ENCODE peak calls at places on chromosome 21, in five cellular contexts. One of them, this sample, is unnamed.

GRCh38 chr21:31141389-31142021 is 103.2 kb upstream of the KRTAP19-8 start:
- DNase-seq in H9: no peak
- DNase-seq in H1: no peak
- DNase-seq in mesenchymal stem cell: no peak
- DNase-seq in IMR-90: no peak
- DNase-seq in this sample: no peak

GRCh38 chr21:38244407-38244787 is 12.4 kb upstream of the KCNJ15 start:
- DNase-seq in IMR-90: no peak
- DNase-seq in H1: no peak
- DNase-seq in H9: no peak
- DNase-seq in mesenchymal stem cell: no peak
- DNase-seq in this sample: no peak

GRCh38 chr21:40714516-40714915 is 132.4 kb downstream of the DSCAM start:
- DNase-seq in mesenchymal stem cell: no peak
- DNase-seq in H9: no peak
- DNase-seq in H1: no peak
- DNase-seq in IMR-90: no peak
- DNase-seq in this sample: no peak

GRCh38 chr21:46154155-46154954 is 1.0 kb downstream of the FTCD start:
- DNase-seq in mesenchymal stem cell: no peak
- DNase-seq in H9: peak
- DNase-seq in IMR-90: no peak
- DNase-seq in H1: no peak
- DNase-seq in this sample: no peak

GRCh38 chr21:26811031-26811430 is 34.2 kb downstream of the ADAMTS1 start:
- DNase-seq in IMR-90: peak
- DNase-seq in H1: no peak
- DNase-seq in mesenchymal stem cell: peak
- DNase-seq in H9: no peak
- DNase-seq in this sample: no peak

GRCh38 chr21:20996421-20997307 is 1.5 kb upstream of the NCAM2 start:
- DNase-seq in H9: peak
- DNase-seq in mesenchymal stem cell: peak
- DNase-seq in IMR-90: peak
- DNase-seq in H1: no peak
- DNase-seq in this sample: peak

GRCh38 chr21:38567577-38568360 is 69.5 kb upstream of the ERG start:
- DNase-seq in H1: peak
- DNase-seq in H9: no peak
- DNase-seq in IMR-90: peak
- DNase-seq in mesenchymal stem cell: peak
- DNase-seq in this sample: peak

GRCh38 chr21:37198989-37199924 is 67.9 kb downstream of the VPS26C start:
- DNase-seq in H1: no peak
- DNase-seq in mesenchymal stem cell: peak
- DNase-seq in H9: no peak
- DNase-seq in IMR-90: peak
- DNase-seq in this sample: no peak

GRCh38 chr21:41623945-41624344 is 116.0 kb upstream of the TMPRSS2 start:
- DNase-seq in H1: no peak
- DNase-seq in H9: no peak
- DNase-seq in IMR-90: no peak
- DNase-seq in mesenchymal stem cell: no peak
- DNase-seq in this sample: no peak

GRCh38 chr21:34974162-34974981 is 74.7 kb downstream of the RUNX1 start:
- DNase-seq in H9: no peak
- DNase-seq in mesenchymal stem cell: peak
- DNase-seq in H1: no peak
- DNase-seq in IMR-90: peak
- DNase-seq in this sample: no peak

GRCh38 chr21:19343711-19344110 is 940.1 kb upstream of the TMPRSS15 start:
- DNase-seq in H9: no peak
- DNase-seq in H1: no peak
- DNase-seq in IMR-90: no peak
- DNase-seq in mesenchymal stem cell: no peak
- DNase-seq in this sample: no peak

GRCh38 chr21:39715804-39716397 is 29.1 kb upstream of the IGSF5 start:
- DNase-seq in H1: no peak
- DNase-seq in H9: peak
- DNase-seq in mesenchymal stem cell: peak
- DNase-seq in IMR-90: peak
- DNase-seq in this sample: peak

GRCh38 chr21:20004353-20004752 is 993.9 kb upstream of the NCAM2 start:
- DNase-seq in H9: no peak
- DNase-seq in mesenchymal stem cell: peak
- DNase-seq in H1: no peak
- DNase-seq in IMR-90: no peak
- DNase-seq in this sample: no peak

GRCh38 chr21:33811147-33812024 is 104.2 kb downstream of the ATP5PO start:
- DNase-seq in IMR-90: no peak
- DNase-seq in H1: no peak
- DNase-seq in mesenchymal stem cell: no peak
- DNase-seq in H9: no peak
- DNase-seq in this sample: no peak

GRCh38 chr21:42234464-42235241 is 15.7 kb downstream of the ABCG1 start:
- DNase-seq in mesenchymal stem cell: peak
- DNase-seq in H1: no peak
- DNase-seq in H9: peak
- DNase-seq in IMR-90: peak
- DNase-seq in this sample: peak

GRCh38 chr21:16372546-16372945 is 642.8 kb downstream of the USP25 start:
- DNase-seq in H1: no peak
- DNase-seq in mesenchymal stem cell: no peak
- DNase-seq in H9: no peak
- DNase-seq in IMR-90: no peak
- DNase-seq in this sample: no peak

GRCh38 chr21:40753756-40754155 is 93.2 kb downstream of the DSCAM start:
- DNase-seq in H9: no peak
- DNase-seq in mesenchymal stem cell: no peak
- DNase-seq in IMR-90: no peak
- DNase-seq in H1: no peak
- DNase-seq in this sample: no peak

GRCh38 chr21:42571391-42572150 is 57.9 kb downstream of the SLC37A1 start:
- DNase-seq in IMR-90: no peak
- DNase-seq in mesenchymal stem cell: no peak
- DNase-seq in H9: no peak
- DNase-seq in H1: no peak
- DNase-seq in this sample: no peak

GRCh38 chr21:20311388-20311787 is 686.8 kb upstream of the NCAM2 start:
- DNase-seq in H9: no peak
- DNase-seq in H1: no peak
- DNase-seq in IMR-90: no peak
- DNase-seq in mesenchymal stem cell: no peak
- DNase-seq in this sample: no peak

GRCh38 chr21:31273278-31273677 is 70.8 kb downstream of the TIAM1 start:
- DNase-seq in IMR-90: no peak
- DNase-seq in mesenchymal stem cell: no peak
- DNase-seq in H1: no peak
- DNase-seq in H9: no peak
- DNase-seq in this sample: no peak

GRCh38 chr21:26966978-26967913 is at the start of gene ADAMTS5:
- DNase-seq in H1: no peak
- DNase-seq in IMR-90: peak
- DNase-seq in H9: peak
- DNase-seq in mesenchymal stem cell: peak
- DNase-seq in this sample: peak

GRCh38 chr21:42236014-42236413 is 17.1 kb downstream of the ABCG1 start:
- DNase-seq in mesenchymal stem cell: no peak
- DNase-seq in H1: no peak
- DNase-seq in H9: no peak
- DNase-seq in IMR-90: no peak
- DNase-seq in this sample: no peak

GRCh38 chr21:16302851-16303282 is 573.1 kb downstream of the USP25 start:
- DNase-seq in H1: no peak
- DNase-seq in IMR-90: peak
- DNase-seq in mesenchymal stem cell: peak
- DNase-seq in H9: no peak
- DNase-seq in this sample: no peak

GRCh38 chr21:41615613-41616012 is 107.7 kb upstream of the TMPRSS2 start:
- DNase-seq in IMR-90: peak
- DNase-seq in H1: no peak
- DNase-seq in mesenchymal stem cell: no peak
- DNase-seq in H9: no peak
- DNase-seq in this sample: no peak

GRCh38 chr21:38716942-38717341 is 88.8 kb upstream of the ETS2 start:
- DNase-seq in H1: no peak
- DNase-seq in H9: no peak
- DNase-seq in IMR-90: peak
- DNase-seq in mesenchymal stem cell: peak
- DNase-seq in this sample: no peak

GRCh38 chr21:39483917-39484316 is 32.1 kb downstream of the SH3BGR start:
- DNase-seq in IMR-90: peak
- DNase-seq in H9: no peak
- DNase-seq in mesenchymal stem cell: peak
- DNase-seq in H1: no peak
- DNase-seq in this sample: no peak

GRCh38 chr21:32612075-32612998 is at the start of gene CFAP298:
- DNase-seq in H1: peak
- DNase-seq in H9: peak
- DNase-seq in mesenchymal stem cell: peak
- DNase-seq in IMR-90: peak
- DNase-seq in this sample: peak
- H3K23ac ChIP-seq in H1: no peak
- H3K23ac ChIP-seq in H9: no peak
- H3K23ac ChIP-seq in mesenchymal stem cell: peak
- H3K23ac ChIP-seq in IMR-90: peak
- H3K23ac ChIP-seq in this sample: peak

GRCh38 chr21:15059397-15059796 is 5.4 kb downstream of the NRIP1 start:
- DNase-seq in H9: no peak
- DNase-seq in mesenchymal stem cell: no peak
- DNase-seq in IMR-90: no peak
- DNase-seq in H1: no peak
- DNase-seq in this sample: no peak

GRCh38 chr21:15062566-15062965 is 2.2 kb downstream of the NRIP1 start:
- DNase-seq in mesenchymal stem cell: peak
- DNase-seq in IMR-90: no peak
- DNase-seq in H9: no peak
- DNase-seq in H1: no peak
- DNase-seq in this sample: no peak

GRCh38 chr21:15061284-15061683 is 3.5 kb downstream of the NRIP1 start:
- DNase-seq in IMR-90: no peak
- DNase-seq in H9: no peak
- DNase-seq in H1: no peak
- DNase-seq in mesenchymal stem cell: no peak
- DNase-seq in this sample: no peak

GRCh38 chr21:15061747-15062146 is 3.1 kb downstream of the NRIP1 start:
- DNase-seq in H1: no peak
- DNase-seq in H9: no peak
- DNase-seq in mesenchymal stem cell: no peak
- DNase-seq in IMR-90: no peak
- DNase-seq in this sample: no peak

DNA sequence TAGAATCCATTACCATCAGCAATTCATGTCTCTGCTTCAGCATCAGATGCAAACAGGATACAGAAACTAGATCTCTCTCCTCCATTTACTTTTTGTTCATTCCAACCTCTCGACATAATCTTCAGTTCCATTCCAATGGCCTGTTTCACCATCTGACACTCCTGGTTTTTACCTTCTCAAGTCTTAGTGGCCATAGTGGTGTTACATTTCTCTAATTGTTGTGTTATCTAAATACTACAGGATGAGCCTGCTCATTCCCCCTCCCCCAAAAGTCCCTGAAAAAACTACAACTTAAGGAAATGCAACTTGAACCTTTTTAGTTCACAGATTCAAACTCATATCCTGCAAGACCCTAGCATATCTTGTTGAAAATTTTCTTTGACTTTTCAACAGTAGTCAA is 4.0 kb downstream of the NRIP1 start:
- DNase-seq in IMR-90: peak
- DNase-seq in H9: no peak
- DNase-seq in mesenchymal stem cell: peak
- DNase-seq in H1: no peak
- DNase-seq in this sample: no peak
- H2BK15ac ChIP-seq in IMR-90: peak
- H2BK15ac ChIP-seq in H9: no peak
- H2BK15ac ChIP-seq in mesenchymal stem cell: no peak
- H2BK15ac ChIP-seq in H1: no peak
- H2BK15ac ChIP-seq in this sample: no peak

GRCh38 chr21:45018131-45019075 is 56.0 kb upstream of the ADARB1 start:
- DNase-seq in IMR-90: no peak
- DNase-seq in H1: no peak
- DNase-seq in H9: no peak
- DNase-seq in mesenchymal stem cell: no peak
- DNase-seq in this sample: no peak
- H4K91ac ChIP-seq in IMR-90: peak
- H4K91ac ChIP-seq in H1: no peak
- H4K91ac ChIP-seq in H9: no peak
- H4K91ac ChIP-seq in mesenchymal stem cell: peak
- H4K91ac ChIP-seq in this sample: peak

GRCh38 chr21:43959231-43960041 is 52.7 kb upstream of the TRAPPC10 start:
- DNase-seq in IMR-90: no peak
- DNase-seq in H1: no peak
- DNase-seq in H9: no peak
- DNase-seq in mesenchymal stem cell: no peak
- DNase-seq in this sample: no peak

GRCh38 chr21:43957629-43958362 is 54.3 kb upstream of the TRAPPC10 start:
- DNase-seq in IMR-90: no peak
- DNase-seq in H1: no peak
- DNase-seq in H9: no peak
- DNase-seq in mesenchymal stem cell: no peak
- DNase-seq in this sample: no peak

GRCh38 chr21:43956667-43957030 is 55.5 kb upstream of the TRAPPC10 start:
- DNase-seq in IMR-90: peak
- DNase-seq in H1: no peak
- DNase-seq in mesenchymal stem cell: no peak
- DNase-seq in H9: no peak
- DNase-seq in this sample: no peak

GRCh38 chr21:43957128-43957571 is 55.0 kb upstream of the TRAPPC10 start:
- DNase-seq in mesenchymal stem cell: no peak
- DNase-seq in H1: no peak
- DNase-seq in H9: no peak
- DNase-seq in IMR-90: no peak
- DNase-seq in this sample: no peak

DNA sequence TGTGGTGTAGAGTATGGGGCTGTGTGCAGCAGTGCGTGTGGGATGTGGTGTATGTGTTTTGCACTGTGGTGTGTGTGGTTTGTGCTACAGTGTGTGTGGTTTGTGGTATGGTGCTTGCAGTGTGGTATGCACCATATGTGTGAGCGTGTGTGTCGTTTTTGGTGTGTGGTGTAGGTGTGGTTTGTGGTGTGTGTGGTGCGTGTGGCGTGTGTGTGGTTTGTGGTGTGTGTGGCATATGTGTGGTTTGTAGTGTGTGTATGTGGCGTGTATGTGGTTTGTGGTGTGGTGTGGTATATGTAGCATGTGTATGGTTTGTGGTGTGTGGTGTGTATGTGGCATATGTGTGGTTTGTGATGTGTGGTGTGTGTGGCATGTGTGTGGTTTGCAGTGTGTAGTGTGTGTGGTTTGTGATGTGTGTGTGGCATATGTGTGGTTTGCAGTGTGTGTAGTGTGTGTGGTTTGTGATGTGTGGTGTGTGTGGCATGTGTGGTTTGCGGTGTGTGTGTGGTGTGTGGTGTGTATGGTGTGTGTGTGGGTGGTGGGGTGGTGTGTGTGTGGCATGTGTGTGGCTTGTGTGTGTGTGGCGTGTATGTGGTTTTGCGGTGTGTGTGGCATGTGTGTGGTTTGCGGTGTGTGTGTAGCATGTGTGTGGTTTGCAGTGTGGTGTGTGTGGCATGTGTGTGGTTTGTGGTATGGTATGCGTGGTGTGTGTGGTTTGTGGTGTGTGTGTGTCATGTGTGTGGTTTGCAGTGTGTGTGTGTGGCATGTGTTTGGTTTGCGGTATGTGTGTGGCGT is 53.5 kb upstream of the TRAPPC10 start:
- DNase-seq in H9: no peak
- DNase-seq in H1: no peak
- DNase-seq in mesenchymal stem cell: no peak
- DNase-seq in IMR-90: no peak
- DNase-seq in this sample: no peak
- H3K23ac ChIP-seq in H9: no peak
- H3K23ac ChIP-seq in H1: no peak
- H3K23ac ChIP-seq in mesenchymal stem cell: peak
- H3K23ac ChIP-seq in IMR-90: no peak
- H3K23ac ChIP-seq in this sample: peak

This sample was measured in neuronal stem cell.